ENCODE peak calls at places on chromosomes 2 and 18, in five cellular contexts. F is stimulated activated CD4-positive, alpha-beta T cell treated with anti-CD3 and anti-CD28 coated beads, Interleukin-4, amount 100 ng/mL, for 1 hour; D is activated CD4-positive, alpha-beta T cell treated with anti-CD3 and anti-CD28 coated beads, Interleukin-2, amount 50 U/mL, for 48 hours; V is NCI-H1092; N is stimulated activated naive B cell treated with anti-CD40 and anti-IgM and Interleukin-4, amounts not matched to agents 10 μg/mL and 1 μg/mL and 100 μg/mL, for 72 hours. X is an unnamed sample.

GRCh38 chr2:112472547-112473263 is 9.3 kb upstream of the TTL start:
- DNase-seq in F (no peak), D (no peak), V (no peak), N (no peak), X (no peak)

GRCh38 chr2:40554665-40555294 is 102.9 kb upstream of the SLC8A1 start:
- DNase-seq in F (peak), D (peak), V (peak), N (peak), X (peak)

GRCh38 chr2:238895901-238896600 is 48.2 kb downstream of the TWIST2 start:
- DNase-seq in F (no peak), D (no peak), V (no peak), N (no peak), X (peak)

GRCh38 chr18:7572837-7573236 is 5.7 kb downstream of the PTPRM start:
- DNase-seq in F (no peak), D (no peak), V (no peak), N (no peak), X (no peak)

GRCh38 chr18:74454279-74454741 is 2.8 kb downstream of the DIPK1C start:
- DNase-seq in F (no peak), D (no peak), V (no peak), N (no peak), X (no peak)

GRCh38 chr2:72131916-72132841 is 15.5 kb downstream of the CYP26B1 start:
- DNase-seq in F (no peak), D (no peak), V (no peak), N (no peak), X (no peak)

GRCh38 chr2:43142921-43143438 is 83.4 kb downstream of the ZFP36L2 start:
- DNase-seq in F (peak), D (peak), V (no peak), N (no peak), X (no peak)

GRCh38 chr2:143132360-143132759 is 3.1 kb downstream of the ARHGAP15 start:
- DNase-seq in F (no peak), D (peak), V (no peak), N (peak), X (no peak)

GRCh38 chr2:151946856-151947523 is 118.8 kb upstream of the ARL5A start:
- DNase-seq in F (no peak), D (peak), V (no peak), N (no peak), X (peak)

GRCh38 chr18:24878289-24878688 is 417.9 kb downstream of the HRH4 start:
- DNase-seq in F (no peak), D (no peak), V (no peak), N (peak), X (peak)

GRCh38 chr2:58788402-58788801 is 547.3 kb upstream of the FANCL start:
- DNase-seq in F (no peak), D (no peak), V (no peak), N (no peak), X (peak)

GRCh38 chr2:75844651-75845050 is 133.9 kb upstream of the GCFC2 start:
- DNase-seq in F (no peak), D (no peak), V (no peak), N (no peak), X (no peak)

GRCh38 chr2:221753401-221753800 is 181.3 kb upstream of the EPHA4 start:
- DNase-seq in F (no peak), D (no peak), V (no peak), N (no peak), X (no peak)